ENCODE peak calls at places on chromosomes 3 and 15, in five cellular contexts. M is neural crest cell; C is CD4-positive, alpha-beta T cell; D is A673; K is psoas muscle. L is an unnamed sample.

GRCh38 chr3:118501152-118501551 is 533.5 kb downstream of the IGSF11 start:
- DNase-seq in M (peak), K (peak), C (no peak), D (peak), L (no peak)

GRCh38 chr15:71782447-71783165 is 27.7 kb upstream of the NR2E3 start:
- DNase-seq in D (no peak), M (no peak), K (no peak), C (no peak), L (no peak)

GRCh38 chr3:52839268-52839575 is 4.4 kb upstream of the MUSTN1 start:
- DNase-seq in K (no peak), D (no peak), C (no peak), M (no peak), L (no peak)

GRCh38 chr15:34109775-34110663 is 8.1 kb downstream of the PGBD4 start:
- DNase-seq in C (no peak), D (peak), K (no peak), M (no peak), L (no peak)

GRCh38 chr3:25455316-25456232 is 27.5 kb downstream of the RARB start:
- DNase-seq in C (no peak), K (peak), D (peak), M (no peak), L (no peak)

GRCh38 chr3:131796558-131796957 is 238.3 kb downstream of the CPNE4 start:
- DNase-seq in K (no peak), M (no peak), C (no peak), D (peak), L (no peak)

GRCh38 chr15:74725241-74725774 is at the start of gene CYP1A1:
- DNase-seq in M (peak), D (peak), K (no peak), C (no peak), L (no peak)

GRCh38 chr15:20340931-20341661 is 200.5 kb downstream of the GOLGA6L6 start:
- DNase-seq in M (peak), C (peak), K (peak), D (no peak), L (peak)

GRCh38 chr15:88635343-88635742 is 3.5 kb upstream of the ISG20 start:
- DNase-seq in M (no peak), C (peak), D (no peak), K (no peak), L (no peak)

GRCh38 chr15:75123395-75123794 is 78.3 kb upstream of the C15orf39 start:
- DNase-seq in D (no peak), K (no peak), C (no peak), M (no peak), L (no peak)

GRCh38 chr15:63943829-63944680 is 102.2 kb downstream of the DAPK2 start:
- DNase-seq in D (no peak), K (no peak), C (no peak), M (no peak), L (no peak)

GRCh38 chr3:87128006-87128405 is 99.1 kb upstream of the CHMP2B start:
- DNase-seq in C (no peak), K (no peak), M (no peak), D (no peak), L (no peak)

GRCh38 chr3:124565013-124565412 is 165.2 kb upstream of the UMPS start:
- DNase-seq in M (peak), K (peak), D (peak), C (no peak), L (peak)

GRCh38 chr3:87186631-87187159 is 40.4 kb upstream of the CHMP2B start:
- DNase-seq in M (no peak), D (no peak), K (no peak), C (no peak), L (no peak)

GRCh38 chr3:23888617-23889228 is 28.1 kb downstream of the NKIRAS1 start:
- DNase-seq in C (no peak), K (no peak), D (peak), M (no peak), L (no peak)

GRCh38 chr3:20054549-20054987 is 14.3 kb downstream of the KAT2B start:
- DNase-seq in M (no peak), D (peak), C (peak), K (peak), L (no peak)

GRCh38 chr3:38062809-38063208 is 23.8 kb downstream of the DLEC1 start:
- DNase-seq in M (no peak), C (no peak), K (no peak), D (no peak), L (no peak)

DNA sequence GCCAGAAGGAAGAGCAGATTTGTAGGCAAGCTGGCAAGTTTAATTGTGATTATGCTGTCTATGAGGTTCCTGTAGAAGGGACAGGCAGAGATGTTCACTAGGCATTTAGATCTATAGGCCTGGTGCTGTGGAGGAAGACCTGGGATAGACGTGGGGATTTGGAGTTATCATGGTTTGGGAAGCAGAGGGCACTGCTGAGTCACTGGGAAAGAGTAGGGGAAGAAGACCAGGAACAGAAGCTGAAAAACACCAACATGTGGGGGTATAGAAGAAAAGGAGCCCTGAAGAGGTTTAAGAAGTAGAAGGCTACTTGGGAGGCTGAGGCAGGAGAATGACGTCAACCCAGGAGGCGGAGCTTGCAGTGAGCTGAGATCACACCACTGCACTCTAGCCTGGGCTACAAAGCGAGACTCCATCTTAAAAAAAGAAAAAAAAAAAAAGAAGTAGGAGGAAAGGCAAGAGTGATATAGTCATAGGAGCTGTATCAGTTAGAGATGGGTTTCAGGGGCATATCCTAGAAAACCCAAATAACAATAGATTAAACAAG is 19.3 kb downstream of the GRK7 start:
- DNase-seq in M (no peak), K (no peak), C (no peak), D (peak), L (no peak)
- TF ChIP-seq CTCF in M (no peak), K (peak), C (no peak), D (peak), L (no peak)

GRCh38 chr3:170033489-170033888 is 4.3 kb upstream of the GPR160 start:
- DNase-seq in M (no peak), K (no peak), D (no peak), C (peak), L (no peak)

GRCh38 chr3:170038434-170039110 is 777 bp downstream of the GPR160 start:
- DNase-seq in M (no peak), K (no peak), D (peak), C (peak), L (peak)

GRCh38 chr3:170040283-170040907 is 2.6 kb downstream of the GPR160 start:
- DNase-seq in K (no peak), C (no peak), D (no peak), M (no peak), L (no peak)

GRCh38 chr3:170043506-170043905 is 5.7 kb downstream of the GPR160 start:
- DNase-seq in M (no peak), K (no peak), C (no peak), D (no peak), L (no peak)

GRCh38 chr3:170037463-170038433 is at the start of gene GPR160:
- DNase-seq in D (peak), C (peak), M (peak), K (peak), L (peak)
- TF ChIP-seq CTCF in D (peak), C (peak), M (peak), K (peak), L (peak)

DNA sequence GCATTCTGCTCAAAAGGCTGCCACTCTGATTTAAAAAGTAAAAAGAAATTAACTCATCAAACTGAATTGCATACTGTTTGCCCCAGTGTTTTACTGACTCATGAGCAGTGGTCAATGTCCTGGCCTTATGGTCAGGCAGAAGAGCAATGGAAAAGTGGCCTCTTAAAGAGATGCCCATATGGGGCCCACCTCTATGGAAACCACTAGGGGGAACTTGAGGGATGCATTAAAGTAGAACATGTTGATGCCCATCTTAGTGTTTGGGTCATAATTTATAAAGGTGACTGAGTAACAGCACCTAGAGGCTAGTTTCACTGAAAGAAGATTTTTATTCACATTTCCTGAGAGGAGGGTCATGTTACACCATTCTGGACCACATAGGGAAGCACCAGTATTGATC is 66.5 kb upstream of the RNU6-1 start:
- DNase-seq in M (no peak), C (no peak), K (no peak), D (no peak), L (no peak)
- TF ChIP-seq CTCF in M (no peak), C (no peak), K (peak), D (peak), L (no peak)

DNA sequence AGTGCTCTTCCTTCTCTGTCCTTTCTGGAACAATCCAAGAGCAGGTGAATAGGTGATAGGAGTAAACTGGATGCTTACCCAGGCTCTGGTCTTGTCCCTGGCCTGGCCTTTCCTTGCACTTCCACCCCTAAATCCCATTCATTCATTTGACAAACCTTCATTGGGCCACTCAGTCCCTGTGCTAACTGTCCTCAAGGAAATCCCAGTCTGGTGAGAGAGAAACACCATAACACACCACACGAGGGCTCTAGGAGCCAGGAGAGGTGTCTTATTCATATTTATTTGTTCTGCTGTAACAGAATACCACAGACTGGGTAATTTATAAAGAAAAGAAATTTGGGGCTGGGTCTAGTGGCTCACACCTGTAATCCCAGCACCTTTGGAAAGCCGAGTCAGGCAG is 22.8 kb downstream of the EFCC1 start:
- DNase-seq in M (no peak), K (no peak), C (no peak), D (peak), L (no peak)
- TF ChIP-seq CTCF in M (peak), K (no peak), C (no peak), D (peak), L (peak)